ENCODE peak calls at places on chromosomes 12 and 14, in five cellular contexts. F is left ventricle myocardium inferior, R is gastrocnemius medialis, Y is HCT116, K is right lobe of liver. B is an unnamed sample.

GRCh38 chr12:69966409-69966808 is 141.4 kb downstream of the MYRFL start:
- DNase-seq in F (peak; percentile 50), R (peak; percentile 42), Y (peak; percentile 65), K (no peak), B (no peak)

GRCh38 chr12:32399045-32399372 is 349 bp upstream of the FGD4 start:
- DNase-seq in F (no peak), R (no peak), Y (no peak), K (no peak), B (no peak)

GRCh38 chr14:103189481-103190470 is 66.5 kb downstream of the TNFAIP2 start:
- DNase-seq in F (no peak), R (no peak), Y (no peak), K (no peak), B (no peak)

GRCh38 chr14:78399316-78399889 is 229.2 kb downstream of the NRXN3 start:
- DNase-seq in F (no peak), R (no peak), Y (no peak), K (no peak), B (peak; percentile 39)

GRCh38 chr14:80425686-80426085 is 214.4 kb upstream of the DIO2 start:
- DNase-seq in F (no peak), R (peak; percentile 21), Y (peak; percentile 18), K (no peak), B (no peak)

GRCh38 chr12:11927311-11927935 is 143.3 kb upstream of the BCL2L14 start:
- DNase-seq in F (no peak), R (no peak), Y (no peak), K (no peak), B (no peak)

GRCh38 chr12:132116709-132117557 is 27.2 kb downstream of the DDX51 start:
- DNase-seq in F (no peak), R (no peak), Y (no peak), K (peak; percentile 41), B (no peak)

GRCh38 chr12:68425998-68426397 is 93.8 kb upstream of the MDM1 start:
- DNase-seq in F (no peak), R (no peak), Y (no peak), K (no peak), B (no peak)

GRCh38 chr14:54211562-54212308 is 185.1 kb upstream of the CDKN3 start:
- DNase-seq in F (no peak), R (no peak), Y (peak; percentile 64), K (no peak), B (no peak)

GRCh38 chr14:104973215-104974145 is 4.7 kb downstream of the AHNAK2 start:
- DNase-seq in F (peak; percentile 57), R (peak; percentile 67), Y (peak; percentile 98), K (peak; percentile 41), B (no peak)
- H3K4me1 ChIP-seq in F (peaks cover 83% of the 10 kb centered on the region), R (peaks cover 13% of the 10 kb centered on the region), Y (peaks cover 95% of the 10 kb centered on the region), K (no peaks in the 10 kb centered on the region), B (no peaks in the 10 kb centered on the region)

DNA sequence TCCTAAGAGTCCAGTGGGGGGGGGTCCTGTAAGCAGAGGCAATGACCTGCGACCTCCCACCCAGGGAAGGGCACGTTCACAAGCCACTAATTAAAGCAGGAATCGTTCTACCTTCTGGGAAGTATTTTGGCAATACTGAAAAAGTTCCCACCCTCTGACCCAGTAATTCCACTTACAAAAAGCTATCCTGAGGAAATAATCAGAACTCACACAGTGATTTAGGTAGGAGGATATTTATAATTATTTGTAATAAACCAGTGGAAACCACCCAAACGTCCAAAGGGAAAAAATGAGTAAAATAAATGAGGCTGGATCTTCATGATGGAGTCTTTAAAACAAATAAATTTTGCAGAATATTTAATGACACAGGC is 54.7 kb downstream of the SSH1 start:
- DNase-seq in F (no peak), R (no peak), Y (no peak), K (no peak), B (no peak)
- H3K4me1 ChIP-seq in F (peaks cover 100% of the 10 kb centered on the region), R (peaks cover 71% of the 10 kb centered on the region), Y (peaks cover 11% of the 10 kb centered on the region), K (no peaks in the 10 kb centered on the region), B (no peaks in the 10 kb centered on the region)

DNA sequence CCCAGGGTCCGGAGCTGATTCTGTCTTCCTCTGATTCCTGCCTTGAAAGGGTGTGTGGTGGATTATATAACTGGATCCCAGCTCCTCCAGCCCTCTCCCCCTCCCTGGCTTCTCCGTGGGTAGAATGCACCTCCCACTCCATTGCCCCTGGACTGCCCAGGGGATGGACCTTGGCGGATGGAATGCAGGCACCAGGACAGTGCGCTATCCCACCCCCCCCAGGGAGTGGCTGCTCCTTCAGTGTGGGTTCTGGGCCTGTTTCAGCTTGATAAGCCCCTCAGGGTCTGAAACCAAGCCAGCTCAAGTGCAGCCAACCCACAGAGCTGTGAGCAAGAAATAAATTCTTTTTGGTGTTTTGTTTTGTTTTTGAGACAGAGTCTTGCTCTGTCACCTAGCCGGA is 112.4 kb upstream of the TMEM132D start:
- DNase-seq in F (no peak), R (no peak), Y (no peak), K (no peak), B (no peak)
- H3K4me1 ChIP-seq in F (no peaks in the 10 kb centered on the region), R (no peaks in the 10 kb centered on the region), Y (no peaks in the 10 kb centered on the region), K (no peaks in the 10 kb centered on the region), B (no peaks in the 10 kb centered on the region)

GRCh38 chr14:93035585-93035916 is 80.2 kb downstream of the ITPK1 start:
- DNase-seq in F (no peak), R (no peak), Y (no peak), K (no peak), B (no peak)
- H3K4me1 ChIP-seq in F (peaks cover 97% of the 10 kb centered on the region), R (peaks cover 36% of the 10 kb centered on the region), Y (peaks cover 70% of the 10 kb centered on the region), K (peaks cover 14% of the 10 kb centered on the region), B (peaks cover 23% of the 10 kb centered on the region)

GRCh38 chr14:36766974-36767373 is 105.3 kb downstream of the PAX9 start:
- DNase-seq in F (no peak), R (no peak), Y (no peak), K (no peak), B (no peak)
- H3K4me1 ChIP-seq in F (no peaks in the 10 kb centered on the region), R (no peaks in the 10 kb centered on the region), Y (peaks cover 13% of the 10 kb centered on the region), K (no peaks in the 10 kb centered on the region), B (peaks cover 5% of the 10 kb centered on the region)

GRCh38 chr14:52051861-52052260 is 17.0 kb downstream of the NID2 start:
- DNase-seq in F (no peak), R (no peak), Y (no peak), K (no peak), B (no peak)

GRCh38 chr14:52052289-52052943 is 16.4 kb downstream of the NID2 start:
- DNase-seq in F (no peak), R (no peak), Y (no peak), K (no peak), B (no peak)

GRCh38 chr14:52054678-52055077 is 14.2 kb downstream of the NID2 start:
- DNase-seq in F (no peak), R (no peak), Y (no peak), K (no peak), B (no peak)

GRCh38 chr14:52051251-52051650 is 17.6 kb downstream of the NID2 start:
- DNase-seq in F (no peak), R (no peak), Y (no peak), K (no peak), B (no peak)

DNA sequence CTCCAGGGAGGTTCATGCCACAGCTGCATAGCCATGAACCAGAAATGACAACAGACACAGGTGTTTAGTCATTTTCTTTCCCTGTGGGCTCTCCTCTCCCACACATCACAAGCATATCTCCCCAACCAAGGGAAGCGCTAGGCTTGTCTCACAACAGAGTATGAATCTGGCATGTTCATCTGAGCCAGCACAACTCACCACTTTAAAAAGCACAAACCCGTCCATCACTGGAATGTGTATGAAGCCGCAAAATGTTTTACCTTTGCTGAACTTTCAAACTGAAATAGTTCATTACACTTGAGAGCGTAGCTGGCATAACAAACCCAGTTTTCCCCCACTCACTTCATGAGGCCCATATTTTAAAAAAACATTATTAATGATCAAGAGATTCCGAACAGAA is 15.9 kb downstream of the NID2 start:
- DNase-seq in F (no peak), R (no peak), Y (no peak), K (no peak), B (no peak)
- H3K4me1 ChIP-seq in F (peaks cover 80% of the 10 kb centered on the region), R (peaks cover 19% of the 10 kb centered on the region), Y (no peaks in the 10 kb centered on the region), K (no peaks in the 10 kb centered on the region), B (no peaks in the 10 kb centered on the region)

GRCh38 chr14:61563162-61563511 is 132.2 kb upstream of the HIF1A start:
- DNase-seq in F (no peak), R (no peak), Y (no peak), K (peak; percentile 44), B (no peak)

GRCh38 chr14:61563880-61564622 is 131.3 kb upstream of the HIF1A start:
- DNase-seq in F (no peak), R (no peak), Y (no peak), K (peak; percentile 37), B (no peak)

GRCh38 chr14:61561144-61561543 is 134.2 kb upstream of the HIF1A start:
- DNase-seq in F (no peak), R (no peak), Y (no peak), K (peak; percentile 22), B (no peak)

GRCh38 chr14:61561657-61562276 is 133.5 kb upstream of the HIF1A start:
- DNase-seq in F (peak; percentile 51), R (peak; percentile 65), Y (peak; percentile 82), K (peak; percentile 59), B (no peak)

DNA sequence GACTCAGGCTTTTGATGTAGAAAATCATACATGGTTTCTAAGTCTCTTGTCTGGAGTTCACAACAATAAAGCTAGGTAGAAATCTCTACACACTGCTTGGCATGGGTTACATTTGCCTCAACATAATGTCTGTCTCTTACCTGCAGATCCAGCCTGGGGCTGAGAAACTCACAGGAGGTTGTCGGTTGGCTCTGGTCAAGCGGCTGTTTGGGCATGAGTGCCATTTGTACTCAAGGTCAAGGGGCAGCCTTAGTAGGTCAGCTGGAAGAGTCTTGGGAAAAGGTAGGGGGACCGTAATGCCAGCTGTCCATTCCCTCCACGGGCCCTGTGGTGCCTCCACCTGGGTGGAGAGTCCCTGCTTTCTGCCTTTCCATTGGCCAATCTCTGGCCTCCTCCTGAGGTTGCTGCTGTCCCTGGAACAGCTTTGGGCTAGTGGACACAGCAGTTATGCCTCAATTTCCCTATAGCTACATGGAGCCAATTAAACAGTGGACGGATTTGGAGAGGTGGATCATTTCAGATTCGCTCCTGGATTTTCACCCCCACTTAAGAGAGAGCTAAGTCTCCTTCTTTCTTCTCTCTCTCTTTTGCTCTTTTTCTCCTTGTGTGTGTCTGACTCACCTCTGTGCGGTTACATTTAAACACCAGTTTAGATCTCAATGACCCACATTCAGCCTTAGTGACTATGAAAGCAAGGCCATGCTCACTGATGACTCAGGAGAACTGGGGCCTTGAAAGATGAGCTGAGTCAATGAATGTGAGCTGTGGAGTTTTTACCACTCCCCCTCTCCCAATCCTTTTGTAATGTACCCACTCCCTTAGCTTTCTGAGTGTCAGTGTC is 132.8 kb upstream of the HIF1A start:
- DNase-seq in F (no peak), R (no peak), Y (peak; percentile 96), K (peak; percentile 41), B (no peak)
- H3K4me1 ChIP-seq in F (peaks cover 60% of the 10 kb centered on the region), R (peaks cover 42% of the 10 kb centered on the region), Y (peaks cover 92% of the 10 kb centered on the region), K (peaks cover 10% of the 10 kb centered on the region), B (no peaks in the 10 kb centered on the region)

DNA sequence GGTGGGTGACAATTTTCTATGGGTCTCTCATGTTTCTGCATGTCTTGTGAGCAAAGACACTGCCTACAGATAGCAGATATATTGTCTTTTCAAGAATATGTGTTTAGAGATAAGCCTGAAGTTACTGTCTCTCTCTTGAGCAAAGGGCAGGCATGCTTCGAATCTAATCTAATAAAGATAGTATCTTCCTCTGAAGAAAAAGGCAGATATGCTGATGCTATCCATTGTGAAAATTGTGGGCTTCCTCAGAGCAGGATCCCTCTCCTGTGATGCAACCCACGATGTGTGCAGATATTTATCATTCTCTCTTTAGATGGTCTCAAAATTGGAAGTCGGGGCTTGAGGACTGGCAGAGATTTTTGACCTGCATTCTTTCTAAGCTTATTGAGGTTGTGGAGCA is 187.0 kb downstream of the DACT1 start:
- DNase-seq in F (no peak), R (no peak), Y (no peak), K (no peak), B (no peak)
- H3K4me1 ChIP-seq in F (no peaks in the 10 kb centered on the region), R (peaks cover 15% of the 10 kb centered on the region), Y (peaks cover 17% of the 10 kb centered on the region), K (no peaks in the 10 kb centered on the region), B (no peaks in the 10 kb centered on the region)

B was measured in HAP-1.